ENCODE peak calls at places on chromosome 16, in nine cellular contexts. O is GM23338, J is PC-3, H is neural progenitor cell, Q is OCI-LY7, Y is GM23248, X is HCT116, U is hepatocyte, W is SK-N-SH. Z is an unnamed sample.

GRCh38 chr16:27465483-27465879 is 63.5 kb downstream of the IL21R start:
- DNase-seq in O (no peak), J (no peak), H (no peak), Q (no peak), Y (no peak), X (no peak), U (peak; percentile 48), W (no peak), Z (no peak)

GRCh38 chr16:29877266-29877961 is 14.4 kb upstream of the CDIPT start:
- DNase-seq in O (peak; percentile 100), J (no peak), H (peak; percentile 97), Q (peak; percentile 95), Y (peak; percentile 52), X (peak; percentile 66), U (peak; percentile 19), W (peak; percentile 78), Z (peak; percentile 65)

GRCh38 chr16:21950782-21951521 is 2.2 kb upstream of the UQCRC2 start:
- DNase-seq in O (peak; percentile 17), J (peak; percentile 47), H (peak; percentile 18), Q (peak; percentile 53), Y (peak; percentile 63), X (peak; percentile 36), U (peak; percentile 20), W (peak; percentile 34), Z (peak; percentile 14)

GRCh38 chr16:27801259-27801945 is 251.5 kb downstream of the KATNIP start:
- DNase-seq in O (no peak), J (no peak), H (no peak), Q (no peak), Y (peak; percentile 47), X (no peak), U (no peak), W (no peak), Z (no peak)

GRCh38 chr16:85448557-85449194 is 164.4 kb upstream of the GSE1 start:
- DNase-seq in O (no peak), J (no peak), H (no peak), Q (peak; percentile 87), Y (no peak), X (no peak), U (peak; percentile 82), W (peak; percentile 86), Z (peak; percentile 74)

GRCh38 chr16:7246578-7246977 is 86.1 kb upstream of the RBFOX1 start:
- DNase-seq in O (peak; percentile 21), J (no peak), H (peak; percentile 73), Q (no peak), Y (peak; percentile 0), X (no peak), U (peak; percentile 57), W (no peak), Z (no peak)

GRCh38 chr16:11835309-11835708 is 16.0 kb downstream of the RSL1D1 start:
- DNase-seq in O (no peak), J (no peak), H (no peak), Q (no peak), Y (no peak), X (no peak), U (no peak), W (no peak), Z (no peak)

GRCh38 chr16:74626741-74627416 is 20.0 kb upstream of the GLG1 start:
- DNase-seq in O (no peak), J (no peak), H (no peak), Q (no peak), Y (peak; percentile 64), X (no peak), U (no peak), W (no peak), Z (no peak)

GRCh38 chr16:1378087-1378803 is 26.5 kb downstream of the GNPTG start:
- DNase-seq in O (no peak), J (peak; percentile 2), H (no peak), Q (no peak), Y (no peak), X (no peak), U (no peak), W (no peak), Z (no peak)

GRCh38 chr16:72085002-72085401 is 8.4 kb downstream of the TXNL4B start:
- DNase-seq in O (no peak), J (no peak), H (no peak), Q (no peak), Y (no peak), X (no peak), U (no peak), W (no peak), Z (no peak)

GRCh38 chr16:30582611-30583340 is 2.7 kb downstream of the ZNF785 start:
- DNase-seq in O (no peak), J (no peak), H (no peak), Q (no peak), Y (no peak), X (no peak), U (no peak), W (no peak), Z (no peak)

GRCh38 chr16:11639925-11640899 is 28.0 kb upstream of the SNN start:
- DNase-seq in O (peak; percentile 81), J (peak; percentile 56), H (peak; percentile 45), Q (no peak), Y (peak; percentile 99), X (peak; percentile 63), U (peak; percentile 77), W (no peak), Z (no peak)

GRCh38 chr16:12252616-12253015 is 276.1 kb downstream of the SNX29 start:
- DNase-seq in O (no peak), J (no peak), H (no peak), Q (peak; percentile 60), Y (no peak), X (no peak), U (no peak), W (no peak), Z (no peak)

GRCh38 chr16:51549836-51550235 is 398.8 kb upstream of the SALL1 start:
- DNase-seq in O (no peak), J (no peak), H (no peak), Q (no peak), Y (peak; percentile 19), X (no peak), U (no peak), W (no peak), Z (no peak)

GRCh38 chr16:3509470-3509928 is 8.7 kb downstream of the CLUAP1 start:
- DNase-seq in O (no peak), J (peak; percentile 72), H (no peak), Q (no peak), Y (no peak), X (no peak), U (no peak), W (no peak), Z (peak; percentile 85)

GRCh38 chr16:69319826-69320730 is 8.9 kb downstream of the VPS4A start:
- DNase-seq in O (no peak), J (no peak), H (no peak), Q (no peak), Y (no peak), X (no peak), U (no peak), W (no peak), Z (no peak)

GRCh38 chr16:80273635-80274538 is 266.9 kb upstream of the DYNLRB2 start:
- DNase-seq in O (no peak), J (no peak), H (no peak), Q (no peak), Y (peak; percentile 82), X (no peak), U (no peak), W (no peak), Z (no peak)

GRCh38 chr16:8848939-8849391 is 19.8 kb downstream of the CARHSP1 start:
- DNase-seq in O (no peak), J (peak; percentile 63), H (no peak), Q (no peak), Y (peak; percentile 94), X (no peak), U (no peak), W (peak; percentile 28), Z (no peak)
- TF ChIP-seq EZH2phosphoT487 in O (no peak), J (no peak), H (no peak), Q (no peak), Y (no peak), X (no peak), U (no peak), W (no peak), Z (no peak)

GRCh38 chr16:67395458-67396158 is 2.3 kb upstream of the TPPP3 start:
- DNase-seq in O (no peak), J (no peak), H (peak; percentile 67), Q (no peak), Y (peak; percentile 45), X (no peak), U (no peak), W (no peak), Z (no peak)

GRCh38 chr16:67395105-67395457 is 1.8 kb upstream of the TPPP3 start:
- DNase-seq in O (no peak), J (no peak), H (no peak), Q (no peak), Y (no peak), X (no peak), U (no peak), W (no peak), Z (no peak)

GRCh38 chr16:67397451-67397801 is 4.1 kb upstream of the TPPP3 start:
- DNase-seq in O (no peak), J (no peak), H (no peak), Q (no peak), Y (no peak), X (no peak), U (no peak), W (no peak), Z (no peak)

GRCh38 chr16:67396775-67397450 is 3.6 kb upstream of the TPPP3 start:
- DNase-seq in O (no peak), J (no peak), H (no peak), Q (no peak), Y (no peak), X (no peak), U (no peak), W (no peak), Z (no peak)

GRCh38 chr16:67396159-67396774 is 3.0 kb upstream of the TPPP3 start:
- DNase-seq in O (peak; percentile 96), J (peak; percentile 70), H (peak; percentile 97), Q (no peak), Y (peak; percentile 93), X (peak; percentile 71), U (peak; percentile 94), W (peak; percentile 87), Z (peak; percentile 47)
- H2AFZ ChIP-seq in O (peak overlapping the region; percentile 69), J (no peak overlapping the region), H (no peak overlapping the region), Q (no peak overlapping the region), Y (no peak overlapping the region), X (no peak overlapping the region), U (no peak overlapping the region), W (no peak overlapping the region), Z (no peak overlapping the region)

GRCh38 chr16:87323727-87324410 is 6.7 kb upstream of the C16orf95 start:
- DNase-seq in O (no peak), J (no peak), H (no peak), Q (no peak), Y (no peak), X (no peak), U (no peak), W (no peak), Z (no peak)
- TF ChIP-seq EZH2phosphoT487 in O (no peak), J (no peak), H (no peak), Q (no peak), Y (no peak), X (no peak), U (no peak), W (no peak), Z (no peak)

DNA sequence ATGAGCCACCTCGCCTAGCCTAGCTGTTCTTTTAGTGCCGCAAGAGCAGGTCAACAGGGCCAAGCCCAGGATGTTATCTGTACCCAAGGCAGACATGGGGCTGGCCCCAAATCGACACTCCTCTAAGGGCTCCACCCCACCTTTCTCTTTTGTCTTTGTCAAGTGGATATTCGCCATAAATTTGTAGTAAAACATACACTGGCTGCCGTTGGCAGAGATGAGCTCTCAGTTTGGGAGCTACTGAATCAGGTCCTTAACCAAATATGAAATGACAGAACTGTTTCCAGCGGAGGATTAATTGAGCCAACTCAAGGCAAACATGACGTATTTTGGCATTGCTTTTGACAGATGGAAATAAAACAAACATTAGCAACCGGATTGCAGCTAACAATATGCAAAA is 556.9 kb upstream of the CDH5 start:
- DNase-seq in O (no peak), J (peak; percentile 86), H (no peak), Q (no peak), Y (no peak), X (no peak), U (no peak), W (no peak), Z (no peak)
- H2AFZ ChIP-seq in O (peak overlapping the region; percentile 72), J (no peak overlapping the region), H (no peak overlapping the region), Q (no peak overlapping the region), Y (no peak overlapping the region), X (no peak overlapping the region), U (no peak overlapping the region), W (no peak overlapping the region), Z (no peak overlapping the region)

Z was measured in MM.1S.